ENCODE peak calls at places on chromosomes 13 and 19, in five cellular contexts. F is CD4-positive, CD25-positive, alpha-beta regulatory T cell; A is lower lobe of right lung; T is ascending aorta; L is hepatocyte. Z is an unnamed sample.

GRCh38 chr19:788821-789472 is 8.3 kb upstream of the PTBP1 start:
- DNase-seq in F (peak; percentile 29), A (no peak), T (no peak), L (no peak), Z (no peak)

GRCh38 chr13:110617326-110618072 is 2.2 kb downstream of the NAXD start:
- DNase-seq in F (no peak), A (no peak), T (no peak), L (peak; percentile 69), Z (no peak)

GRCh38 chr13:48636550-48636949 is 17.2 kb upstream of the CYSLTR2 start:
- DNase-seq in F (no peak), A (no peak), T (no peak), L (no peak), Z (no peak)

GRCh38 chr13:74695021-74695800 is 561.0 kb upstream of the KLF12 start:
- DNase-seq in F (no peak), A (no peak), T (no peak), L (no peak), Z (no peak)

GRCh38 chr13:48990900-48991299 is 15.2 kb downstream of the FNDC3A start:
- DNase-seq in F (no peak), A (no peak), T (no peak), L (no peak), Z (no peak)

GRCh38 chr19:41893899-41894298 is 10.9 kb downstream of the ARHGEF1 start:
- DNase-seq in F (peak; percentile 53), A (no peak), T (no peak), L (no peak), Z (no peak)

GRCh38 chr13:102091231-102091630 is 310.6 kb downstream of the FGF14 start:
- DNase-seq in F (no peak), A (no peak), T (no peak), L (peak; percentile 6), Z (no peak)

GRCh38 chr19:35797663-35798062 is 15.0 kb downstream of the PRODH2 start:
- DNase-seq in F (no peak), A (no peak), T (no peak), L (no peak), Z (no peak)

GRCh38 chr19:14059093-14059480 is 2.8 kb downstream of the PALM3 start:
- DNase-seq in F (peak; percentile 35), A (no peak), T (no peak), L (no peak), Z (peak; percentile 28)

GRCh38 chr19:55485439-55486011 is 537 bp downstream of the NAT14 start:
- DNase-seq in F (no peak), A (no peak), T (no peak), L (no peak), Z (no peak)

GRCh38 chr13:53090507-53090906 is 61.9 kb downstream of the OLFM4 start:
- DNase-seq in F (no peak), A (no peak), T (no peak), L (no peak), Z (no peak)

GRCh38 chr13:101499406-101499805 is 46.9 kb downstream of the ITGBL1 start:
- DNase-seq in F (no peak), A (no peak), T (no peak), L (no peak), Z (no peak)

GRCh38 chr19:45952691-45953505 is 20.8 kb downstream of the NOVA2 start:
- DNase-seq in F (peak; percentile 58), A (no peak), T (no peak), L (peak; percentile 85), Z (no peak)

GRCh38 chr19:30492581-30492980 is 120.4 kb downstream of the ZNF536 start:
- DNase-seq in F (no peak), A (no peak), T (no peak), L (no peak), Z (no peak)

GRCh38 chr19:2529473-2529918 is 53.6 kb downstream of the GADD45B start:
- DNase-seq in F (no peak), A (peak; percentile 36), T (no peak), L (peak; percentile 79), Z (no peak)

GRCh38 chr19:996051-996838 is 4.0 kb upstream of the GRIN3B start:
- DNase-seq in F (peak; percentile 51), A (no peak), T (no peak), L (peak; percentile 88), Z (peak; percentile 92)

GRCh38 chr19:31344403-31344802 is 4.8 kb downstream of the TSHZ3 start:
- DNase-seq in F (no peak), A (no peak), T (no peak), L (no peak), Z (no peak)

GRCh38 chr13:76038920-76039716 is 403.0 kb downstream of the LMO7 start:
- DNase-seq in F (no peak), A (no peak), T (no peak), L (no peak), Z (no peak)

GRCh38 chr19:1758231-1758577 is 4.9 kb downstream of the ONECUT3 start:
- DNase-seq in F (no peak), A (no peak), T (no peak), L (no peak), Z (no peak)

GRCh38 chr13:42063105-42063504 is 14.7 kb downstream of the DGKH start:
- DNase-seq in F (no peak), A (no peak), T (no peak), L (no peak), Z (no peak)

DNA sequence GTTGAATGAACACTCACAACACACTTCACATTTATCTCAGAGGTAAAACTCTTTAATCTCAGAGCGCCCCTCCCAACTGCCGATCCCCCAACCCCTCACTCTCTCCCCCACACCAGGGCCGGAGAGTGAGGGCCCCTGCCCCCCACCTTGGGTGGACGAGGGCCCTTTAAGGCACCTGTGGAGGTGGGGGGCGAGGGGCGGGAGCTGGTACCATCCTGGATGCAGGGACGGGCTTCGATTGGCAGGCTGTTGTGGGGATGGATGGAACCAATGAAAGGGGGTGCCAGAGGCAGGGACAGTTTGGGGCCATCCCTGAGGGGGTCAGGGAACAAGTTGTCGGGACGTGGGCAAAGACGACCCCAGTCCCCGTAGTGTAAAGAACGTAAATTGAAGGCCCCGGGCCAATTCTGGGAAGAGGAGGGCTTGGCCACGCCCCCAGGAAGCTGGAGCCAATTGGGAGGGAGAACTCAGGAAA is 1.7 kb upstream of the PNKP start:
- DNase-seq in F (no peak), A (no peak), T (no peak), L (no peak), Z (no peak)
- H3K4me1 ChIP-seq in F (peaks cover 40% of the 10 kb centered on the region), A (peaks cover 46% of the 10 kb centered on the region), T (peaks cover 32% of the 10 kb centered on the region), L (peaks cover 26% of the 10 kb centered on the region), Z (peaks cover 26% of the 10 kb centered on the region)

GRCh38 chr13:29593605-29594297 is 1.7 kb downstream of the SLC7A1 start:
- DNase-seq in F (peak; percentile 18), A (no peak), T (no peak), L (no peak), Z (no peak)
- H3K4me3 ChIP-seq in F (peak overlapping the region; percentile 82), A (peak overlapping the region; percentile 68), T (peak overlapping the region; percentile 93), L (no peak overlapping the region), Z (peak overlapping the region; percentile 85)

GRCh38 chr19:16226878-16227836 is 29.4 kb downstream of the AP1M1 start:
- DNase-seq in F (no peak), A (no peak), T (no peak), L (no peak), Z (no peak)
- H3K36me3 ChIP-seq in F (peaks cover 87% of the 10 kb centered on the region), A (peaks cover 98% of the 10 kb centered on the region), T (peaks cover 97% of the 10 kb centered on the region), L (no peaks in the 10 kb centered on the region), Z (peaks cover 87% of the 10 kb centered on the region)

DNA sequence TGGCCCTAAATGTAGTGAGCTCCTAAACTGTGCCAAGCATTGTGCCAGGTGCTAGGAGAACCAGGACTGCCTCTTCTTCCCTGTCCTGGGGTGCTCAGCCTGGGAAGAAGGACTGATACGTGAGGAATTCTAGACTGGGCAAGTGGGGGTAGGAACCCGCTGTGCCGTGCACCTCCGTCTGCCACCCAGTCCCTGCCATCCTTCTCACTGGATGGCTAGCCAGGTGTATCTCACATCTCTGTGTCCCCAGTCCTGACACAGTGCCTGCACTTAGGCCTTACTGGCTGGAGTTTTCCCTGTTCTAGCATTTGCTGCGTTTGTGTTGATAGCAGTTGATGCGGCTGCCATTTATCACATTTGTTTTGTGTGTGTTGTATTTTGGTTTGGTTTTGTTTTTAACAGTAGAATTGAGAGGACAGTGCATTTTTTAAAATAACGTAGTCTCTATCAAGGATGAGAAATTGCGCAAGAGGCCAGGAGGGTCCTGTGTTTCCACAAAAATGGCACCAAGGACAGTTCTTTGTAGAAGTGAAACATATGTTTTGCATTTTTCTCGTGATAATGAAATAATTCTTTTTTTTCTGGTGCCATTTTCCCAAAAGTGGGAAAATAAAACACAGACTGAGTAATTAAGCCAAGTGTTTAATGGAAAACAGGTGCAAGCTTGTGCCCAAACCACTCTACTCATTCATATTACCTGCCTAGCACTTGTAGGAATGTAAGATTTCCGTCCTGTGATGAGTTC is 4.7 kb upstream of the GPR183 start:
- DNase-seq in F (no peak), A (no peak), T (no peak), L (no peak), Z (no peak)
- H3K4me1 ChIP-seq in F (peaks cover 82% of the 10 kb centered on the region), A (peaks cover 51% of the 10 kb centered on the region), T (peaks cover 23% of the 10 kb centered on the region), L (peaks cover 18% of the 10 kb centered on the region), Z (peaks cover 79% of the 10 kb centered on the region)